ENCODE peak calls at places on chromosomes 4 and X, in six cellular contexts. B, Z, K, W, P and E are unnamed samples.

GRCh38 chr4:145482209-145483021 is 762 bp downstream of the SMAD1 start:
- DNase-seq in B (peak), Z (peak), K (peak), W (peak), P (peak), E (peak)

GRCh38 chrX:4944767-4945166 is 1231.3 kb upstream of the PRKX start:
- DNase-seq in B (no peak), Z (no peak), K (no peak), W (no peak), P (no peak), E (no peak)

GRCh38 chr4:26139310-26139924 is 181.4 kb upstream of the RBPJ start:
- DNase-seq in B (no peak), Z (no peak), K (no peak), W (no peak), P (no peak), E (no peak)

GRCh38 chr4:156242390-156242789 is 288.7 kb upstream of the CTSO start:
- DNase-seq in B (no peak), Z (no peak), K (no peak), W (no peak), P (no peak), E (peak)

GRCh38 chr4:72895408-72895807 is 174.1 kb downstream of the COX18 start:
- DNase-seq in B (no peak), Z (no peak), K (no peak), W (no peak), P (peak), E (no peak)

GRCh38 chrX:97123001-97123400 is 239.3 kb downstream of the RPA4 start:
- DNase-seq in B (no peak), Z (no peak), K (no peak), W (no peak), P (no peak), E (no peak)

GRCh38 chr4:7041851-7042696 is 1.1 kb upstream of the TADA2B start:
- DNase-seq in B (peak), Z (no peak), K (peak), W (no peak), P (no peak), E (no peak)

GRCh38 chrX:135737361-135738071 is 24.1 kb downstream of the CT45A1 start:
- DNase-seq in B (peak), Z (no peak), K (no peak), W (no peak), P (no peak), E (no peak)

GRCh38 chr4:81723927-81724587 is 252.3 kb upstream of the RASGEF1B start:
- DNase-seq in B (no peak), Z (no peak), K (no peak), W (no peak), P (no peak), E (no peak)

GRCh38 chr4:7967501-7968261 is 28.0 kb upstream of the AFAP1 start:
- DNase-seq in B (peak), Z (peak), K (no peak), W (no peak), P (no peak), E (no peak)

GRCh38 chr4:13524504-13525243 is 19.6 kb downstream of the NKX3-2 start:
- DNase-seq in B (peak), Z (peak), K (no peak), W (peak), P (no peak), E (no peak)

GRCh38 chr4:13522282-13523104 is 21.8 kb downstream of the NKX3-2 start:
- DNase-seq in B (no peak), Z (no peak), K (no peak), W (peak), P (no peak), E (no peak)

GRCh38 chr4:13523105-13523477 is 21.2 kb downstream of the NKX3-2 start:
- DNase-seq in B (no peak), Z (no peak), K (no peak), W (no peak), P (no peak), E (no peak)

GRCh38 chr4:13523591-13524503 is 20.5 kb downstream of the NKX3-2 start:
- DNase-seq in B (no peak), Z (no peak), K (no peak), W (peak), P (no peak), E (no peak)

DNA sequence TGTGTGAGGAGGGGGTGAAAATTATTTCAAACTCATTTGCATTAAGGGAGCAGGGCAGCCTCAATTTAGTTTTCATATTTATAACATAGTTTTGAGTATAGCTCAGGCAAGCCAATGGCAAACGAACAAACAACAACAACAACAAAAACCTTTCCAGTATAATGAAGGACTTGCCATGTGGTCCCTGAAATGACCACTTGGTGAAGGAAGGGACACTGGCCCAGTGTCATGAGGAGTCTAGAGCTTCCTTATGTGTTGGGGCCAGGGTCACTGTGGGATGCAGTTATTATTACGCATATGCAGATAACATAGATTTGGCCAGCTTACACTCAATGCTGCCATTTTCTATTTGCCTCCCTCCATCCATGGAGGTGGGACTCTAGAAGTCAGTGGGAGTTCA is 23.3 kb downstream of the NKX3-2 start:
- DNase-seq in B (no peak), Z (no peak), K (no peak), W (no peak), P (no peak), E (no peak)
- H3K14ac ChIP-seq in B (no peak), Z (no peak), K (no peak), W (no peak), P (no peak), E (no peak)

GRCh38 chrX:42606591-42606990 is 171.4 kb downstream of the PPP1R2C start:
- DNase-seq in B (no peak), Z (no peak), K (no peak), W (no peak), P (no peak), E (no peak)
- H2BK5ac ChIP-seq in B (no peak), Z (no peak), K (no peak), W (no peak), P (no peak), E (no peak)

GRCh38 chrX:8815460-8816065 is 14.4 kb upstream of the FAM9A start:
- DNase-seq in B (peak), Z (peak), K (no peak), W (no peak), P (peak), E (no peak)
- H3K14ac ChIP-seq in B (no peak), Z (no peak), K (no peak), W (no peak), P (no peak), E (no peak)

DNA sequence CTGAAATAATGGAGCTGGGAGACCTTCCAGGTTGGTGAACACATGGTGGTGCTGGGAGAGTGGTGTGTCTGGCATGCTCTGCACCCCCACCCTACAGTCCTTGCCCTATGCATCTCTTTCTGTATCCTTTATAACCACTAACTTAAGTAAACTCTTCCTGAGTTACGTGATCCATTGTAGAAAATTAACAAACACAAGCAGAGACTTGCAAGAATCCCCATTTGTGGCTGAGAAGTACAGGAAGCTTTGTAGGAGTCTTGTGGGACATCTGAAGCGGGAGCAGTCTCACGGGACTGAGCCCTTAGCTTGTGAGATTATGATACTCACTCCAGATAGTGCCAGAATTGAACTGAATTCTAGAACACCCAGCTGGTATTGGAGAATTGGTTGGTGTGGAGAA is 14.3 kb upstream of the FAM13A start:
- DNase-seq in B (no peak), Z (no peak), K (no peak), W (no peak), P (no peak), E (no peak)
- H2BK5ac ChIP-seq in B (no peak), Z (no peak), K (no peak), W (no peak), P (no peak), E (no peak)

GRCh38 chr4:11532138-11532537 is 103.4 kb upstream of the HS3ST1 start:
- DNase-seq in B (no peak), Z (no peak), K (no peak), W (no peak), P (no peak), E (no peak)

GRCh38 chr4:11525085-11525484 is 96.4 kb upstream of the HS3ST1 start:
- DNase-seq in B (peak), Z (peak), K (no peak), W (no peak), P (no peak), E (no peak)

GRCh38 chr4:11535333-11535732 is 106.6 kb upstream of the HS3ST1 start:
- DNase-seq in B (no peak), Z (no peak), K (no peak), W (no peak), P (no peak), E (no peak)

GRCh38 chr4:11529625-11530201 is 101.0 kb upstream of the HS3ST1 start:
- DNase-seq in B (peak), Z (peak), K (no peak), W (no peak), P (no peak), E (no peak)
- H3K14ac ChIP-seq in B (no peak), Z (no peak), K (no peak), W (no peak), P (no peak), E (no peak)

DNA sequence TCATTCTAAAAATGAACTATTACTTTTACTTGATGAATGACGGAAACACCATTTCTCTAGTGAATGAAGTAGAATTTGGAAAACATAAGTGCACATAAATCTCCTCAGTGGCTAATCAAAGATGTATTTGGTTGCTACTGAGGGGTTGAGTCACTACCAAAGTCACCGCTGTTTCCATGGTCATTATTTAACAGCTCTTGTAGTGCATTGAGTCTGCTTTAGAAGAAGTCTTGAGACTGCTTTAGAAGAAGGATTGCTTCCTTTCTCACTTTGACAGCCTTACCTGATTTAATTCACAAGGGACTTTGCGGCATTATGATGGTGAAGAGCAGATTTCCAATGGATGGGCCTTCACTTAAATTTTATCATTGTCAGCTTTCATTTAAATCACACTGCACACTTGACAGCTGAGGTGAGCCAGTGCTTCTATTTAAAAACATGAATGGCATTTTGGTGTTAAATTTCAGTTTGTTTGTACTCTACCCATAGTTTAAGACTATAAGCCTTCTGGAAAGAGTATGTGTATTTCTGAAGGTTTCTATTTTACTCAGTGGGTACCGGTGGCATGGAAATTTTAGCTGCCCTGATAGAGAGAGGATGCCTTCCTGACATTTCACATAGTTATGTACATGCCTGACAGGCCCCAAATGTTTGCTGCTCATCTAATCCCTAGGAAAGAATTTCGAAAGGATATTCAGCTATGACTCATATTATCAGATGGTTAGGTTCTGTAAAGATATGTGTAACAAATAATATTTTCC is 9.5 kb downstream of the ASB5 start:
- DNase-seq in B (peak), Z (peak), K (no peak), W (no peak), P (no peak), E (peak)
- H2BK5ac ChIP-seq in B (peak), Z (no peak), K (no peak), W (no peak), P (no peak), E (no peak)

GRCh38 chr4:122480023-122480422 is 23.5 kb upstream of the IL2 start:
- DNase-seq in B (peak), Z (peak), K (no peak), W (no peak), P (no peak), E (no peak)

GRCh38 chr4:122480655-122481487 is 24.3 kb upstream of the IL2 start:
- DNase-seq in B (no peak), Z (no peak), K (no peak), W (no peak), P (no peak), E (no peak)

GRCh38 chr4:122476745-122477144 is 20.2 kb upstream of the IL2 start:
- DNase-seq in B (no peak), Z (no peak), K (no peak), W (no peak), P (no peak), E (no peak)

GRCh38 chr4:122475233-122475632 is 18.7 kb upstream of the IL2 start:
- DNase-seq in B (no peak), Z (no peak), K (no peak), W (no peak), P (no peak), E (no peak)

GRCh38 chr4:122476126-122476525 is 19.6 kb upstream of the IL2 start:
- DNase-seq in B (no peak), Z (no peak), K (no peak), W (no peak), P (no peak), E (no peak)
- H3K14ac ChIP-seq in B (no peak), Z (no peak), K (no peak), W (no peak), P (no peak), E (no peak)

DNA sequence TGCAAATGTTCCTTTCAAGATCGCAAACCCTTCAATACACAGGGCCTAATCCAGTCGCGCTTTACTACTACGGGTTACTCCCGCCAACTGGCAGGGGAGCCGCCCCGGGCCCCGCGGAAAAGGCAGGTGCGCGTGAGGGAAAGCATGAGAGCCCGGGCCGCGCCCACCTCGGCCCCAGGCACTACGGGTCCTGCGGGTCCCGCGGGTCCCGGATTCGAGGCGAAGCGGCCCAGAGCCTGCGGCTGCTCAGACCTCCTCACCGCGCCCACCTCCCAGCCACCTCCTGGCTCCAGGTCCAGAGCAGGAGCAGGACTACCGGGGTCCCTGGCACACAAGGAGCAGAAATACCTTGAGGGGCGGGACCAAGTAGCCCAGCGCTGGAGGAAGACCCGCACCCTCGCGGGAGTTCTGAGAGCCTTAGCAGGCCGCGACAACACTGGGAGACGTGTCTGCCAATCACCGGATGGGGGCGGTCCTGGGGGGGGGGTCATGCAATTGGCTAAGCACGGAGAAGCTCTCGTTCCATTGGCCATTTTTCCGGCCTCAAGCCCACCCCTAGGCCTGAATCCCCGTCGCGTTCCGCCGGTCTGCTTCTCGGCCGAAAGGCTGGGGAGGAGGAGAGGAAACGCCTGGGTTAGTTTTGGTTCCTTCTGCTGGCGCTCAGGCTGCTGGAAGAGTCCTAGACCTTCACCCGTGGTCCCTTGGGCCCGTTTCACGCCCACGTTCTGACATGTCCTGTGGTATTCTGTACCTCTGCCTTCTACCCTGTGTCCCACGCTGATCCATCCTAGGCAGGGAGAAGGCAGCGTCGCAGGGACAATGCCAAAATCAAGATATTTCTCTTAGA is 29.0 kb downstream of the ERVMER34-1 start:
- DNase-seq in B (peak), Z (peak), K (peak), W (peak), P (peak), E (peak)
- H2BK5ac ChIP-seq in B (peak), Z (no peak), K (no peak), W (peak), P (no peak), E (peak)